ENCODE peak calls at places on chromosome 7, in ten cellular contexts. One of them, this sample, is unnamed.

GRCh38 chr7:51817694-51818093 is 501.1 kb upstream of the COBL start:
- DNase-seq in WERI-Rb-1: no peak
- DNase-seq in OCI-LY7: no peak
- DNase-seq in bronchial epithelial cell: no peak
- DNase-seq in GM23338: no peak
- DNase-seq in GM13976: no peak
- DNase-seq in WTC11: no peak
- DNase-seq in left ventricle myocardium inferior: no peak
- DNase-seq in lower leg skin: no peak
- DNase-seq in suprapubic skin: no peak
- DNase-seq in this sample: no peak

GRCh38 chr7:136588216-136588615 is 280.2 kb upstream of the CHRM2 start:
- DNase-seq in WERI-Rb-1: no peak
- DNase-seq in OCI-LY7: no peak
- DNase-seq in bronchial epithelial cell: no peak
- DNase-seq in GM23338: no peak
- DNase-seq in GM13976: no peak
- DNase-seq in WTC11: no peak
- DNase-seq in left ventricle myocardium inferior: no peak
- DNase-seq in lower leg skin: no peak
- DNase-seq in suprapubic skin: no peak
- DNase-seq in this sample: no peak

GRCh38 chr7:42237162-42237821 is at the start of gene GLI3:
- DNase-seq in WERI-Rb-1: peak; percentile 20
- DNase-seq in OCI-LY7: no peak
- DNase-seq in bronchial epithelial cell: peak; percentile 81
- DNase-seq in GM23338: peak; percentile 93
- DNase-seq in GM13976: peak; percentile 80
- DNase-seq in WTC11: peak; percentile 90
- DNase-seq in left ventricle myocardium inferior: peak; percentile 88
- DNase-seq in lower leg skin: peak; percentile 89
- DNase-seq in suprapubic skin: peak; percentile 95
- DNase-seq in this sample: peak; percentile 94

GRCh38 chr7:129136887-129137647 is 7.4 kb upstream of the TSPAN33 start:
- DNase-seq in WERI-Rb-1: no peak
- DNase-seq in OCI-LY7: peak; percentile 81
- DNase-seq in bronchial epithelial cell: no peak
- DNase-seq in GM23338: no peak
- DNase-seq in GM13976: peak; percentile 48
- DNase-seq in WTC11: no peak
- DNase-seq in left ventricle myocardium inferior: no peak
- DNase-seq in lower leg skin: no peak
- DNase-seq in suprapubic skin: no peak
- DNase-seq in this sample: no peak

GRCh38 chr7:102452451-102452850 is 12.2 kb downstream of the ALKBH4 start:
- DNase-seq in WERI-Rb-1: no peak
- DNase-seq in OCI-LY7: no peak
- DNase-seq in bronchial epithelial cell: no peak
- DNase-seq in GM23338: no peak
- DNase-seq in GM13976: no peak
- DNase-seq in WTC11: no peak
- DNase-seq in left ventricle myocardium inferior: no peak
- DNase-seq in lower leg skin: no peak
- DNase-seq in suprapubic skin: no peak
- DNase-seq in this sample: no peak

GRCh38 chr7:30795161-30795943 is 24.1 kb downstream of the MINDY4 start:
- DNase-seq in WERI-Rb-1: no peak
- DNase-seq in OCI-LY7: no peak
- DNase-seq in bronchial epithelial cell: no peak
- DNase-seq in GM23338: peak; percentile 42
- DNase-seq in GM13976: no peak
- DNase-seq in WTC11: no peak
- DNase-seq in left ventricle myocardium inferior: no peak
- DNase-seq in lower leg skin: no peak
- DNase-seq in suprapubic skin: no peak
- DNase-seq in this sample: no peak

GRCh38 chr7:22121702-22122474 is 176.2 kb upstream of the CDCA7L start:
- DNase-seq in WERI-Rb-1: no peak
- DNase-seq in OCI-LY7: no peak
- DNase-seq in bronchial epithelial cell: no peak
- DNase-seq in GM23338: no peak
- DNase-seq in GM13976: no peak
- DNase-seq in WTC11: no peak
- DNase-seq in left ventricle myocardium inferior: no peak
- DNase-seq in lower leg skin: no peak
- DNase-seq in suprapubic skin: no peak
- DNase-seq in this sample: no peak

GRCh38 chr7:45873035-45873354 is at the start of gene CCDC201:
- DNase-seq in WERI-Rb-1: no peak
- DNase-seq in OCI-LY7: no peak
- DNase-seq in bronchial epithelial cell: no peak
- DNase-seq in GM23338: no peak
- DNase-seq in GM13976: no peak
- DNase-seq in WTC11: no peak
- DNase-seq in left ventricle myocardium inferior: no peak
- DNase-seq in lower leg skin: no peak
- DNase-seq in suprapubic skin: no peak
- DNase-seq in this sample: no peak

GRCh38 chr7:115747174-115747573 is 283.4 kb downstream of the TFEC start:
- DNase-seq in WERI-Rb-1: no peak
- DNase-seq in OCI-LY7: no peak
- DNase-seq in bronchial epithelial cell: no peak
- DNase-seq in GM23338: no peak
- DNase-seq in GM13976: no peak
- DNase-seq in WTC11: no peak
- DNase-seq in left ventricle myocardium inferior: no peak
- DNase-seq in lower leg skin: no peak
- DNase-seq in suprapubic skin: no peak
- DNase-seq in this sample: no peak

GRCh38 chr7:153835712-153836265 is 216.4 kb upstream of the DPP6 start:
- DNase-seq in WERI-Rb-1: no peak
- DNase-seq in OCI-LY7: no peak
- DNase-seq in bronchial epithelial cell: no peak
- DNase-seq in GM23338: no peak
- DNase-seq in GM13976: no peak
- DNase-seq in WTC11: no peak
- DNase-seq in left ventricle myocardium inferior: no peak
- DNase-seq in lower leg skin: no peak
- DNase-seq in suprapubic skin: no peak
- DNase-seq in this sample: no peak

GRCh38 chr7:149093228-149093627 is 2.7 kb upstream of the ZNF786 start:
- DNase-seq in WERI-Rb-1: no peak
- DNase-seq in OCI-LY7: peak; percentile 14
- DNase-seq in bronchial epithelial cell: no peak
- DNase-seq in GM23338: no peak
- DNase-seq in GM13976: peak; percentile 42
- DNase-seq in WTC11: no peak
- DNase-seq in left ventricle myocardium inferior: no peak
- DNase-seq in lower leg skin: no peak
- DNase-seq in suprapubic skin: no peak
- DNase-seq in this sample: peak; percentile 7

GRCh38 chr7:16695621-16696237 is 49.7 kb downstream of the BZW2 start:
- DNase-seq in WERI-Rb-1: peak; percentile 32
- DNase-seq in OCI-LY7: peak; percentile 19
- DNase-seq in bronchial epithelial cell: peak; percentile 74
- DNase-seq in GM23338: peak; percentile 65
- DNase-seq in GM13976: no peak
- DNase-seq in WTC11: peak; percentile 24
- DNase-seq in left ventricle myocardium inferior: no peak
- DNase-seq in lower leg skin: peak; percentile 30
- DNase-seq in suprapubic skin: no peak
- DNase-seq in this sample: no peak
- TF ChIP-seq CTCF in WERI-Rb-1: peak; percentile 21
- TF ChIP-seq CTCF in OCI-LY7: peak; percentile 69
- TF ChIP-seq CTCF in bronchial epithelial cell: peak; percentile 36
- TF ChIP-seq CTCF in GM23338: peak; percentile 68
- TF ChIP-seq CTCF in GM13976: peak; percentile 39
- TF ChIP-seq CTCF in WTC11: no peak
- TF ChIP-seq CTCF in left ventricle myocardium inferior: peak; percentile 66
- TF ChIP-seq CTCF in lower leg skin: no peak
- TF ChIP-seq CTCF in suprapubic skin: peak; percentile 47
- TF ChIP-seq CTCF in this sample: peak; percentile 82

GRCh38 chr7:138981332-138982203 is at the start of gene KIAA1549:
- DNase-seq in WERI-Rb-1: peak; percentile 80
- DNase-seq in OCI-LY7: peak; percentile 15
- DNase-seq in bronchial epithelial cell: peak; percentile 32
- DNase-seq in GM23338: peak; percentile 85
- DNase-seq in GM13976: peak; percentile 94
- DNase-seq in WTC11: peak; percentile 74
- DNase-seq in left ventricle myocardium inferior: peak; percentile 67
- DNase-seq in lower leg skin: no peak
- DNase-seq in suprapubic skin: no peak
- DNase-seq in this sample: no peak
- TF ChIP-seq CTCF in WERI-Rb-1: peak; percentile 19
- TF ChIP-seq CTCF in OCI-LY7: no peak
- TF ChIP-seq CTCF in bronchial epithelial cell: peak; percentile 8
- TF ChIP-seq CTCF in GM23338: peak; percentile 54
- TF ChIP-seq CTCF in GM13976: peak; percentile 84
- TF ChIP-seq CTCF in WTC11: no peak
- TF ChIP-seq CTCF in left ventricle myocardium inferior: peak; percentile 13
- TF ChIP-seq CTCF in lower leg skin: no peak
- TF ChIP-seq CTCF in suprapubic skin: peak; percentile 11
- TF ChIP-seq CTCF in this sample: peak; percentile 35

DNA sequence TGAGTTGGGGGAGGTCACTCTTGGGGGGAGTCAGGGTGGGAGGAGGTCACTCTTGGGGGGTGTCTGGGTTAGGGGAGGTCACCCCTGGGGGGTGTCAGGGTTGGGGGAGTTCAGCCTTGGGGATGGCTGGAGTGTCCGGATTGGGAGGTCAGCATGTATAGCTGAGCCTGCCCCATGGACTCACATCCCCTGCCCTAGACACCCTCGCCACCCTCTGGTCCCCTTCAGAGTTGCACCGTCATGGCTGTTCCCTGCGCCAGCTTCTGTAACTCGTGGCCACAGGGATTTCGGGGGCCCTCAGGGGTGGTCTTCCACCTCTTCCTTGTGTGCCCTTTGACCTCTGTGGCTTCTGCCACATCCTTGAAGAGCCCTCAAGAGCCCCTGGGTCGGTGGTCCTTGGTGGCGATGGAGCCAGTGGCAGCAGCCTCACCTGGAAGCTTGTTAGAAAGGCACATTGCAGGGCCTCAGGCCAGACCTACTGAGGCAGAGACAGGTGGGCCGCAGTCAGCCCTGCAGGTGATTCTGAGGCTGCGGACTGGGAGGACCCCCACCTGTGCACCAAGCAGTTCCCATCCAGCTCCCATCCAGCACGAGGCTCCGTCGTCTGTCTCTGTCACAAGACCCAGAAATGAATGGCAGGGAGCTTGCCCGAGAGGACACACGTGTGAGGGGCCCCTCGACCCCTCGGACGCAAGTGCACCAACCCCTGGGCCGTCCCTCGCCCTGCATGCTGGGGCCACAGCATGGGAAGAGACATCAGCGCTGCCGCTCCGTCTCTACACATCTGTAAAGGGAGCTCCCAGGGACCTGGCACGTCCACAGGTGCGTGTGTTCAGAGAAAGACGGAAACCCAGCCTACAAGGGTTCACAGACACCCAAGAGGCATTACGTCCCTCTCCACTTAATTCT is 44.7 kb upstream of the SUN1 start:
- DNase-seq in WERI-Rb-1: no peak
- DNase-seq in OCI-LY7: no peak
- DNase-seq in bronchial epithelial cell: no peak
- DNase-seq in GM23338: peak; percentile 30
- DNase-seq in GM13976: peak; percentile 42
- DNase-seq in WTC11: peak; percentile 34
- DNase-seq in left ventricle myocardium inferior: no peak
- DNase-seq in lower leg skin: no peak
- DNase-seq in suprapubic skin: no peak
- DNase-seq in this sample: no peak
- TF ChIP-seq CTCF in WERI-Rb-1: peak; percentile 21
- TF ChIP-seq CTCF in OCI-LY7: no peak
- TF ChIP-seq CTCF in bronchial epithelial cell: no peak
- TF ChIP-seq CTCF in GM23338: peak; percentile 52
- TF ChIP-seq CTCF in GM13976: no peak
- TF ChIP-seq CTCF in WTC11: no peak
- TF ChIP-seq CTCF in left ventricle myocardium inferior: no peak
- TF ChIP-seq CTCF in lower leg skin: no peak
- TF ChIP-seq CTCF in suprapubic skin: no peak
- TF ChIP-seq CTCF in this sample: peak; percentile 27

GRCh38 chr7:156764766-156765165 is 124.2 kb downstream of the RNF32 start:
- DNase-seq in WERI-Rb-1: no peak
- DNase-seq in OCI-LY7: no peak
- DNase-seq in bronchial epithelial cell: no peak
- DNase-seq in GM23338: no peak
- DNase-seq in GM13976: no peak
- DNase-seq in WTC11: no peak
- DNase-seq in left ventricle myocardium inferior: no peak
- DNase-seq in lower leg skin: no peak
- DNase-seq in suprapubic skin: no peak
- DNase-seq in this sample: no peak

GRCh38 chr7:156772725-156773124 is 120.3 kb downstream of the LMBR1 start:
- DNase-seq in WERI-Rb-1: no peak
- DNase-seq in OCI-LY7: no peak
- DNase-seq in bronchial epithelial cell: no peak
- DNase-seq in GM23338: no peak
- DNase-seq in GM13976: no peak
- DNase-seq in WTC11: no peak
- DNase-seq in left ventricle myocardium inferior: no peak
- DNase-seq in lower leg skin: no peak
- DNase-seq in suprapubic skin: no peak
- DNase-seq in this sample: no peak

GRCh38 chr7:156765901-156766656 is 125.5 kb downstream of the RNF32 start:
- DNase-seq in WERI-Rb-1: peak; percentile 35
- DNase-seq in OCI-LY7: no peak
- DNase-seq in bronchial epithelial cell: no peak
- DNase-seq in GM23338: no peak
- DNase-seq in GM13976: no peak
- DNase-seq in WTC11: no peak
- DNase-seq in left ventricle myocardium inferior: no peak
- DNase-seq in lower leg skin: no peak
- DNase-seq in suprapubic skin: no peak
- DNase-seq in this sample: no peak

GRCh38 chr7:156766666-156767065 is 126.1 kb downstream of the RNF32 start:
- DNase-seq in WERI-Rb-1: no peak
- DNase-seq in OCI-LY7: no peak
- DNase-seq in bronchial epithelial cell: no peak
- DNase-seq in GM23338: no peak
- DNase-seq in GM13976: no peak
- DNase-seq in WTC11: no peak
- DNase-seq in left ventricle myocardium inferior: no peak
- DNase-seq in lower leg skin: no peak
- DNase-seq in suprapubic skin: no peak
- DNase-seq in this sample: no peak

DNA sequence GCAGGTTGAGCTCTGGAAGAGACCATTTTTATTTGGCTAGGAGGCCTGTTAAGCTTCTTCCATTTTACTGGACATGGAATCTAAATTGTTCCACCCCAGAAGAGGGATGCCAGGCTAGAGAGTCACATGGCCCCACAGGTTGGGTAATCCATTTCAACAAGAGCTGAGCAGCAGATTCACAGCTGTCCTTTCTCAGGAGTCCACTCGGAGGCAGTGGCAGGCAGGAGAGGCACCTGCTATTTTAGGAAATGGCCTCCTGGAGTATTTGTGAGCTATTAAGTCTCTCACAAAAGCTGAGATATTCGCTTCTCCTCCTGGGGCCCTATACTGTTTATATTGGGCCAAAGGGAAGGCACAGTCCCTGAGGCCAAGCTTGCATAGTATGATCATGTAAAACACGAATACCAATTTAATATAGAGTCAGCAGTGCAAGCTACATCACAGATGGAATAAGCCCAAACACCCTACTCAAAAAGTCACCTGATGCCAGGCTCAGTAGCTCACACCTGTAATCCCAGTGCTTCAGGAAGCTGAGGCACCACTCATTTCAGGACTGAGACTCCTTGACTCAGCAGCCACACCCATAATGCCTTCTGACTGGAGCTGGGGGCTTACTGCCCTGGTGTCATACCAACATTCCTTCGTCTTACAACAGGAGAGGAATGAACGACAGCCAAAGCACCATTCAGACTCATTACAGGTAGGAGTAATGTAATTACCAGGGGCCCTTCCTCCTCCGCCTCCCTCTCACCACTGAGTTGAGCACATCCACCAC is 124.1 kb downstream of the LMBR1 start:
- DNase-seq in WERI-Rb-1: no peak
- DNase-seq in OCI-LY7: no peak
- DNase-seq in bronchial epithelial cell: peak; percentile 65
- DNase-seq in GM23338: peak; percentile 46
- DNase-seq in GM13976: no peak
- DNase-seq in WTC11: no peak
- DNase-seq in left ventricle myocardium inferior: no peak
- DNase-seq in lower leg skin: no peak
- DNase-seq in suprapubic skin: no peak
- DNase-seq in this sample: no peak
- TF ChIP-seq CTCF in WERI-Rb-1: no peak
- TF ChIP-seq CTCF in OCI-LY7: no peak
- TF ChIP-seq CTCF in bronchial epithelial cell: no peak
- TF ChIP-seq CTCF in GM23338: peak; percentile 39
- TF ChIP-seq CTCF in GM13976: no peak
- TF ChIP-seq CTCF in WTC11: no peak
- TF ChIP-seq CTCF in left ventricle myocardium inferior: no peak
- TF ChIP-seq CTCF in lower leg skin: no peak
- TF ChIP-seq CTCF in suprapubic skin: no peak
- TF ChIP-seq CTCF in this sample: no peak